ENCODE peak calls at places on chromosome 16, in four cellular contexts. O, Y, M and N are unnamed samples. For H4K20me1, H3F3A and H3K4me1, the result is how much of the 10 kb centered on the place peaks cover.

GRCh38 chr16:77238593-77238992 is 39.4 kb downstream of the SYCE1L start:
- DNase-seq in O (no peak), Y (no peak), M (no peak), N (no peak)

GRCh38 chr16:2511128-2511785 is 2.5 kb upstream of the ATP6V0C start:
- DNase-seq in O (no peak), Y (peak), M (peak), N (no peak)

GRCh38 chr16:63050391-63050790 is 1014.2 kb upstream of the CDH8 start:
- DNase-seq in O (peak), Y (no peak), M (no peak), N (no peak)

GRCh38 chr16:10756574-10756973 is 12.9 kb downstream of the NUBP1 start:
- DNase-seq in O (no peak), Y (no peak), M (no peak), N (no peak)

GRCh38 chr16:76897816-76898215 is 293.2 kb upstream of the MON1B start:
- DNase-seq in O (no peak), Y (no peak), M (no peak), N (no peak)

GRCh38 chr16:47316686-47317085 is 144.2 kb downstream of the ITFG1 start:
- DNase-seq in O (no peak), Y (no peak), M (no peak), N (no peak)

GRCh38 chr16:2159052-2159838 is 3.7 kb downstream of the TRAF7 start:
- DNase-seq in O (no peak), Y (peak), M (peak), N (no peak)

GRCh38 chr16:85491798-85492616 is 121.1 kb upstream of the GSE1 start:
- DNase-seq in O (no peak), Y (no peak), M (peak), N (peak)

GRCh38 chr16:3599121-3599520 is 12.3 kb downstream of the SLX4 start:
- DNase-seq in O (no peak), Y (no peak), M (no peak), N (no peak)

GRCh38 chr16:77183137-77183536 is 7.9 kb upstream of the MON1B start:
- DNase-seq in O (no peak), Y (no peak), M (no peak), N (peak)

GRCh38 chr16:49698416-49698815 is 157.5 kb downstream of the ZNF423 start:
- DNase-seq in O (no peak), Y (peak), M (no peak), N (no peak)

GRCh38 chr16:4847774-4848587 is 700 bp downstream of the UBN1 start:
- DNase-seq in O (peak), Y (peak), M (peak), N (peak)

GRCh38 chr16:74999683-75000480 is 1.1 kb downstream of the ZNRF1 start:
- DNase-seq in O (no peak), Y (peak), M (peak), N (no peak)

GRCh38 chr16:49366669-49367068 is 6.9 kb upstream of the C16orf78 start:
- DNase-seq in O (peak), Y (no peak), M (no peak), N (no peak)

GRCh38 chr16:68013440-68013839 is 2.3 kb downstream of the DPEP2NB start:
- DNase-seq in O (no peak), Y (no peak), M (no peak), N (no peak)

GRCh38 chr16:89412811-89413210 is 77.5 kb downstream of the ANKRD11 start:
- DNase-seq in O (no peak), Y (peak), M (no peak), N (no peak)

GRCh38 chr16:89420204-89420603 is 70.2 kb downstream of the ANKRD11 start:
- DNase-seq in O (no peak), Y (no peak), M (no peak), N (no peak)

GRCh38 chr16:89413811-89414585 is 76.4 kb downstream of the ANKRD11 start:
- DNase-seq in O (no peak), Y (no peak), M (no peak), N (no peak)

GRCh38 chr16:89418352-89418751 is 72.0 kb downstream of the ANKRD11 start:
- DNase-seq in O (no peak), Y (no peak), M (no peak), N (no peak)

GRCh38 chr16:89417352-89417751 is 73.0 kb downstream of the ANKRD11 start:
- DNase-seq in O (no peak), Y (no peak), M (no peak), N (no peak)
- H4K20me1 ChIP-seq in O (under half), Y (half or more), M (half or more), N (half or more)

DNA sequence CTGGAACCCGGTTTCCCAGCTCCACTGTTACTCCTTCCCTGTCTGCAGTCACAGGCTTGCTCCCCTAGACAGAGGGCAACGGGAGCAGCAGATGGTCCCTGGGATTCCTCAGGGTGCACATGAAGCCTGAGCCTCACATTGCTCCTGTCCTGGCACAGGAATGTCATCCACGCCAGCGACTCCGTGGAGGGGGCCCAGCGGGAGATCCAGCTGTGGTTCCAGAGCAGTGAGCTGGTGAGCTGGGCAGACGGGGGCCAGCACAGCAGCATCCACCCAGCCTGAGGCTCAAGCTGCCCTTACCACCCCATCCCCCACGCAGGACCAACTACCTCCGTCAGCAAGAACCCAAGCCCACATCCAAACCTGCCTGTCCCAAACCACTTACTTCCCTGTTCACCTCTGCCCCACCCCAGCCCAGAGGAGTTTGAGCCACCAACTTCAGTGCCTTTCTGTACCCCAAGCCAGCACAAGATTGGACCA is 1.6 kb upstream of the DECR2 start:
- DNase-seq in O (no peak), Y (no peak), M (no peak), N (no peak)
- H3F3A ChIP-seq in O (under half), Y (half or more), M (under half), N (half or more)

GRCh38 chr16:28526201-28527099 is 12.3 kb downstream of the NUPR1 start:
- DNase-seq in O (no peak), Y (no peak), M (no peak), N (no peak)
- H3K4me1 ChIP-seq in O (under half), Y (under half), M (under half), N (under half)

GRCh38 chr16:65034915-65035314 is 86.9 kb downstream of the CDH11 start:
- DNase-seq in O (no peak), Y (no peak), M (no peak), N (no peak)
- H4K20me1 ChIP-seq in O (under half), Y (half or more), M (under half), N (under half)

GRCh38 chr16:31183432-31184428 is 3.8 kb downstream of the FUS start:
- DNase-seq in O (no peak), Y (no peak), M (peak), N (no peak)
- H3F3A ChIP-seq in O (under half), Y (half or more), M (half or more), N (half or more)

GRCh38 chr16:88455610-88456355 is 2.7 kb downstream of the ZFPM1 start:
- DNase-seq in O (peak), Y (peak), M (peak), N (peak)
- H3K4me1 ChIP-seq in O (under half), Y (under half), M (under half), N (under half)

DNA sequence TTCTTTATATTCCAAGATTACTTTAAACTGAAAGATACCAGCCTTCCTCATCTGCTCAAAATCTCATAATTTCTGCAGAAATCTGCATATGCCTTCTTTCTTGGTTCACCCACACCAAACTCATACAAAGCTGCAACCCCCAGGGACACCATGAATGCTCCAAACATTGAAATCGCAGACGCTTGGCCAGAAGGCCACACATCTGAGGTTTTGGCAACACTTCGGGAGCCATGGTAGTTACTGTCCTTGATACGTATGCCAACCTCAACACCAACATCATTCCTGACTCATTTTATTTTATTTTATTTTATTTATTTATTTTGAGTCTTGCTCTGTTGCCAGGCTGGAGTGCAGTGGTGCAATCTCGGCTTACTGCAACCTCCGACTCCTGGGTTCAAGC is 11.8 kb downstream of the GSPT1 start:
- DNase-seq in O (no peak), Y (no peak), M (no peak), N (no peak)
- H4K20me1 ChIP-seq in O (half or more), Y (half or more), M (under half), N (half or more)

DNA sequence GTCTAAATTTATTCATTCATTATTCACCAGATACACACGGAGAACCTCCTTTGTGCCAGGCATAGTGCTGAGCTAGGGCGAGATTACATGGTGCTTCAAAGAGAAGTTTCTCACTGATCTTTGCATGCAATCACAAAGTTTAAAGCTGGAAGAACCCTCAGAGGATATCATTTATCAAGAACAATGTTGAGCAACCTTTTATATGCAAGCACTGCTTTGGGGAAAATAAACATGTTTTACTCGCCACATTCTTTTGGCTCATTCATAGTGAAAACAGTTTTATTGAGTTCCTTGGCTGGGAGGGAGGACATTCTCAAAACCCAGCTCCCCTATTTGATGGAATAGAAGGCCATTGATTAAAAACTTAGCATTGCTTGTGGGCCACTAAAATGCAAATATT is 49.8 kb upstream of the XYLT1 start:
- DNase-seq in O (no peak), Y (no peak), M (peak), N (no peak)
- H3F3A ChIP-seq in O (under half), Y (under half), M (under half), N (under half)

GRCh38 chr16:82738699-82739098 is 111.9 kb downstream of the CDH13 start:
- DNase-seq in O (no peak), Y (no peak), M (peak), N (no peak)
- H3K4me1 ChIP-seq in O (under half), Y (under half), M (under half), N (under half)

GRCh38 chr16:58176608-58177346 is 21.1 kb downstream of the CSNK2A2 start:
- DNase-seq in O (no peak), Y (no peak), M (no peak), N (no peak)

GRCh38 chr16:58177347-58177710 is 20.6 kb downstream of the CSNK2A2 start:
- DNase-seq in O (no peak), Y (no peak), M (no peak), N (no peak)
- H4K20me1 ChIP-seq in O (under half), Y (under half), M (under half), N (under half)